ENCODE peak calls at places on chromosome 21, in ten cellular contexts. Y is psoas muscle; P is left ventricle myocardium inferior; F is uterus; O is CD8-positive, alpha-beta memory T cell; U is heart right ventricle; I is IMR-90; G is GM23248; V is mesendoderm; B is OCI-LY7. W is an unnamed sample.

GRCh38 chr21:23223882-23224281 is 2225.7 kb downstream of the NCAM2 start:
- DNase-seq in O (no peak), F (no peak), Y (no peak), U (no peak), V (peak), P (no peak), I (no peak), G (no peak), B (no peak), W (no peak)

GRCh38 chr21:43864806-43865470 is at the start of gene AGPAT3:
- DNase-seq in I (no peak), G (peak), P (peak), O (peak), B (peak), U (peak), Y (no peak), V (no peak), F (no peak), W (no peak)

GRCh38 chr21:27371688-27372331 is 404.9 kb upstream of the ADAMTS5 start:
- DNase-seq in V (peak), G (no peak), Y (no peak), B (no peak), U (no peak), O (no peak), P (no peak), I (peak), F (no peak), W (no peak)

GRCh38 chr21:31084689-31085088 is 46.4 kb upstream of the KRTAP19-8 start:
- DNase-seq in U (no peak), G (no peak), O (no peak), V (no peak), Y (no peak), B (no peak), F (no peak), I (no peak), P (no peak), W (no peak)

GRCh38 chr21:33931799-33932390 is 16.3 kb upstream of the ATP5PO start:
- DNase-seq in F (no peak), P (no peak), G (peak), O (no peak), V (no peak), U (no peak), B (no peak), I (no peak), Y (no peak), W (no peak)

GRCh38 chr21:39010629-39011404 is 172.4 kb downstream of the PSMG1 start:
- DNase-seq in P (no peak), O (no peak), G (no peak), Y (no peak), U (no peak), V (no peak), F (no peak), I (no peak), B (no peak), W (no peak)

GRCh38 chr21:14523234-14523633 is 22.9 kb downstream of the SAMSN1 start:
- DNase-seq in O (no peak), V (no peak), U (no peak), I (no peak), F (no peak), B (no peak), G (no peak), P (no peak), Y (no peak), W (no peak)

GRCh38 chr21:26070822-26071425 is 99.6 kb downstream of the APP start:
- DNase-seq in Y (no peak), U (no peak), G (peak), I (peak), F (peak), P (no peak), O (peak), B (peak), V (peak), W (no peak)

GRCh38 chr21:31156662-31157061 is 118.4 kb upstream of the KRTAP19-8 start:
- DNase-seq in I (no peak), V (no peak), O (no peak), U (no peak), P (no peak), B (no peak), Y (no peak), F (no peak), G (no peak), W (no peak)

GRCh38 chr21:31218830-31219608 is 125.0 kb downstream of the TIAM1 start:
- DNase-seq in F (peak), G (peak), U (peak), P (peak), B (no peak), Y (peak), O (no peak), I (peak), V (peak), W (no peak)

GRCh38 chr21:31372176-31372765 is 28.2 kb upstream of the TIAM1 start:
- DNase-seq in P (no peak), Y (no peak), B (no peak), I (no peak), G (peak), U (no peak), V (no peak), O (no peak), F (no peak), W (no peak)

GRCh38 chr21:32207096-32207716 is 71.6 kb downstream of the MIS18A start:
- DNase-seq in B (no peak), Y (no peak), V (no peak), P (no peak), F (no peak), I (no peak), G (no peak), U (no peak), O (no peak), W (no peak)

GRCh38 chr21:18023099-18023498 is 203.9 kb upstream of the C21orf91 start:
- DNase-seq in I (no peak), P (no peak), O (no peak), Y (no peak), G (no peak), B (no peak), V (peak), F (no peak), U (no peak), W (no peak)

GRCh38 chr21:26140185-26140584 is 30.4 kb downstream of the APP start:
- DNase-seq in P (peak), I (peak), F (peak), O (no peak), B (no peak), G (peak), U (peak), Y (peak), V (peak), W (no peak)

GRCh38 chr21:39885119-39885848 is 18.0 kb downstream of the PCP4 start:
- DNase-seq in Y (no peak), B (no peak), O (no peak), I (no peak), V (no peak), G (no peak), P (peak), U (peak), F (peak), W (peak)

GRCh38 chr21:27511241-27511640 is 544.4 kb upstream of the ADAMTS5 start:
- DNase-seq in F (no peak), G (no peak), I (no peak), O (no peak), B (no peak), Y (no peak), U (no peak), P (no peak), V (peak), W (no peak)

GRCh38 chr21:21000576-21001175 is 2.5 kb downstream of the NCAM2 start:
- DNase-seq in I (no peak), Y (no peak), P (no peak), B (no peak), O (no peak), G (no peak), V (no peak), F (no peak), U (no peak), W (no peak)

GRCh38 chr21:38968887-38969543 is 163.3 kb downstream of the ETS2 start:
- DNase-seq in F (no peak), Y (no peak), U (no peak), B (no peak), I (no peak), P (no peak), O (no peak), V (no peak), G (no peak), W (no peak)

GRCh38 chr21:31873696-31874599 is 1.1 kb downstream of the HUNK start:
- DNase-seq in I (peak), P (peak), Y (peak), G (peak), B (peak), O (peak), V (peak), U (peak), F (peak), W (peak)

GRCh38 chr21:27021046-27021445 is 54.2 kb upstream of the ADAMTS5 start:
- DNase-seq in U (no peak), F (no peak), G (peak), O (no peak), B (no peak), V (no peak), I (no peak), Y (no peak), P (no peak), W (no peak)

GRCh38 chr21:39531777-39532333 is 80.1 kb downstream of the SH3BGR start:
- DNase-seq in V (no peak), F (no peak), I (no peak), B (no peak), Y (no peak), P (no peak), O (no peak), U (no peak), G (no peak), W (no peak)

GRCh38 chr21:29904359-29905282 is 35.2 kb downstream of the GRIK1 start:
- DNase-seq in G (peak), I (no peak), B (no peak), V (peak), F (no peak), U (no peak), P (no peak), Y (no peak), O (no peak), W (no peak)

GRCh38 chr21:42068592-42068991 is 2.5 kb upstream of the UMODL1 start:
- DNase-seq in B (no peak), G (no peak), U (no peak), Y (peak), P (no peak), V (no peak), F (no peak), I (no peak), O (no peak), W (no peak)

GRCh38 chr21:42067531-42068255 is 3.4 kb upstream of the UMODL1 start:
- DNase-seq in F (no peak), B (no peak), O (no peak), U (no peak), P (no peak), V (peak), Y (peak), I (no peak), G (no peak), W (no peak)

GRCh38 chr21:42071146-42071737 is at the start of gene UMODL1:
- DNase-seq in P (no peak), B (no peak), O (no peak), U (no peak), F (no peak), V (no peak), G (no peak), Y (peak), I (no peak), W (no peak)

GRCh38 chr21:42068256-42068545 is 2.9 kb upstream of the UMODL1 start:
- DNase-seq in I (no peak), G (no peak), U (no peak), P (no peak), Y (peak), F (no peak), V (no peak), O (no peak), B (no peak), W (no peak)

DNA sequence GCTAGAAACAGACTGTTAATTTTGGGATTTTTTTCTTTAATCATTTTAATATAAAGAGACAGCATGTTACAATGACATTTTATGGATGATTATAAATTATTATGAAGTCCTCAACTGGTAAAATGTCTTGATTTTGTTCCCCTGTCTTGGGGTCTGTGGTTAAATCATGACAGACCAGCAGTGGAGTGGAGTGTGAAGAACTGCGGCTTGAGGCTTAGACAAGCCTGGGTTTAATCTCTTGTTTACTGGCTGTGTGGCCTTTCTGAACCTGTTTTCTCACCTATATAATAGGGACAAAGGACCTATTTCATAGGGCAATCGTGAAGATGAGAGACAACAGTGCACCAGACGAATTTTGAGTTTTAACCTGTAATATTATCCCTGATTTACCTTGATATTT is 1.8 kb upstream of the UMODL1 start:
- DNase-seq in P (no peak), I (no peak), G (no peak), V (no peak), F (no peak), B (no peak), O (no peak), U (no peak), Y (no peak), W (no peak)
- H3K27ac ChIP-seq in P (no peak), I (no peak), G (no peak), V (no peak), F (no peak), B (peak), O (no peak), U (no peak), Y (no peak), W (no peak)

GRCh38 chr21:36839123-36839522 is 127.3 kb downstream of the HLCS start:
- DNase-seq in B (no peak), I (peak), V (no peak), O (no peak), U (no peak), P (no peak), G (peak), F (no peak), Y (no peak), W (no peak)
- H3K27ac ChIP-seq in B (no peak), I (peak), V (no peak), O (no peak), U (no peak), P (no peak), G (no peak), F (no peak), Y (no peak), W (no peak)

GRCh38 chr21:46050651-46051378 is 47.1 kb upstream of the COL6A2 start:
- DNase-seq in I (no peak), B (no peak), P (no peak), Y (no peak), O (no peak), F (no peak), V (no peak), U (no peak), G (no peak), W (no peak)
- H3K27ac ChIP-seq in I (peak), B (no peak), P (no peak), Y (no peak), O (no peak), F (peak), V (no peak), U (peak), G (no peak), W (no peak)

GRCh38 chr21:41877901-41878830 is 978 bp downstream of the PRDM15 start:
- DNase-seq in B (peak), G (peak), U (no peak), V (peak), F (peak), Y (peak), P (no peak), I (peak), O (peak), W (no peak)

GRCh38 chr21:41876928-41877652 is 2.1 kb downstream of the PRDM15 start:
- DNase-seq in U (no peak), I (no peak), V (no peak), P (no peak), B (peak), Y (peak), O (no peak), G (no peak), F (no peak), W (no peak)

GRCh38 chr21:41879190-41879998 is at the start of gene PRDM15:
- DNase-seq in P (peak), I (peak), V (peak), O (peak), F (peak), Y (peak), U (peak), G (peak), B (peak), W (peak)

GRCh38 chr21:41880153-41880552 is 1.0 kb upstream of the PRDM15 start:
- DNase-seq in G (no peak), F (no peak), Y (no peak), U (no peak), I (no peak), V (no peak), O (no peak), B (no peak), P (no peak), W (no peak)

GRCh38 chr21:41878831-41879189 is 334 bp downstream of the PRDM15 start:
- DNase-seq in G (peak), I (peak), O (peak), V (peak), U (peak), B (peak), F (peak), Y (peak), P (peak), W (peak)
- H3K27ac ChIP-seq in G (peak), I (no peak), O (peak), V (no peak), U (peak), B (peak), F (peak), Y (no peak), P (peak), W (no peak)

DNA sequence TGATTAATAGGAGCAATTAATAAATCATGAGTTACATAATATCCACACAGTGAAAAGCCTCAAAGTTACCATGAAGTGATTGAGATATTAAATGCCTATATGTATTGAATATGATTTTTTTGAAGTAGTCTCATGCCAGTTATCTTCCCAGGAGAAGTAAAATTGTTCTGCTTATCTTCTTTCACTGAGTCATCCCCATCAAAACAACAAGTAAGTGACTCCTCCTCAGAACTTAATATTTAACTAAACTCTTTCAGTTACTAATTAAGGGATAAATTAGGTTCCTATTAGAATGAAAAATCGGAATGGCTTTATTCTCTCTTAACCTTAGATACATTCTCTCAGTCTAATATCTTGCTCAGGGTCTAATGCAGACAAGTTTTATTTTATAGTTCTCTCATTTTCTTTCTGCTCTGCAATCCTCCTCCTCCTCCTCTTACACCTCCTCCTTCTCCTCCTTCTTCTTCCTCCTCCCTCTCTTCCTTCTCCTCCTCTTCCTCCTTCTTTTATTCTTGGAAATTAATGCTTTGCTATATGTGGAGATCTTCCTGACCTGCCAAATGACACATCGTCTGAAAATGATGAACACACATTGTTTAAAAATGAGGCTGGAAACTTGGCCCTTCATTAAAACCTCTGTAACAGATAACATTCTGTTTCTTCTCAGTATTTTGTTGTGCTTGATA is 110.9 kb downstream of the RUNX1 start:
- DNase-seq in O (no peak), B (no peak), F (no peak), I (peak), U (no peak), Y (no peak), V (no peak), P (no peak), G (peak), W (no peak)
- H3K27ac ChIP-seq in O (no peak), B (no peak), F (no peak), I (no peak), U (no peak), Y (no peak), V (no peak), P (no peak), G (peak), W (no peak)

GRCh38 chr21:15775981-15776380 is 46.2 kb downstream of the USP25 start:
- DNase-seq in O (no peak), I (peak), V (no peak), G (peak), B (no peak), U (no peak), P (no peak), Y (no peak), F (no peak), W (no peak)
- H3K27ac ChIP-seq in O (no peak), I (no peak), V (no peak), G (peak), B (no peak), U (no peak), P (no peak), Y (no peak), F (no peak), W (no peak)

GRCh38 chr21:45086342-45086958 is 12.1 kb downstream of the ADARB1 start:
- DNase-seq in V (no peak), U (no peak), P (no peak), B (no peak), G (no peak), I (no peak), F (no peak), O (no peak), Y (no peak), W (no peak)
- H3K27ac ChIP-seq in V (no peak), U (no peak), P (no peak), B (no peak), G (no peak), I (no peak), F (no peak), O (no peak), Y (no peak), W (no peak)

DNA sequence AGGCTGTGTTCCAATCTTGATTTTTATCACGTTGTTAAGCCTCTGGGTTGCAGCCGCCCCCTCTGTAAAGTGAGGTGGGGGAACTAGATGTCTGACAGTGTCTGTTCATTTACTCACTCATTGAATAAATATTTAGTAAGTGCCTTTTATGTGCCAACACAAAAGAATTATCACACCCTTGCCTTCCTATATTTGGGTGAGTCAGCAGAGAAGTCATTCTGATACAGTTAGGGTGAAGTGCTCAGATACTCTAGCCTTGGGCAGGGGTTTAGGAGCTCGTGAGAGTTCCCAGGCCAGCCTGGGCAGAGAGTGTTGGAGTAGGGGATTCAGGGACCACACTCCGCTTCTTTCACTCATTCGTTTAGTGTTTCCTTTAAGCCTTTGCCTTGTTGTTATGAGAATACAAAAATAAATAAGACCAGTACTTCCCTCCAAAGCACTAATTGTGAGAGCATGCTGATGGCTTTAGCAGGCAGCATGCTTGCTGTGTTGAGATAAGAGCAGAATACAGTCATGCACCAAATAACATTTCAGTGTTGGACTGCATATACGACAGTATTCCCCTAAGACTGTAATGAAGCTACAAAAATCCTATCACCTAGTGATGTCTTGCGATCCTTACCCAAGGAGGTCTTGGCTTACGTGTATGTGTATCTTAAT is 83.9 kb downstream of the DYRK1A start:
- DNase-seq in O (no peak), P (no peak), Y (no peak), V (no peak), G (peak), U (no peak), I (peak), F (no peak), B (no peak), W (no peak)
- H3K27ac ChIP-seq in O (no peak), P (peak), Y (peak), V (no peak), G (peak), U (no peak), I (no peak), F (no peak), B (no peak), W (no peak)

GRCh38 chr21:28521932-28522826 is 470.5 kb downstream of the LTN1 start:
- DNase-seq in O (no peak), F (peak), Y (no peak), G (peak), U (no peak), I (peak), P (no peak), B (peak), V (peak), W (no peak)
- H3K27ac ChIP-seq in O (no peak), F (peak), Y (no peak), G (no peak), U (peak), I (peak), P (peak), B (no peak), V (no peak), W (no peak)

GRCh38 chr21:46117586-46118304 is 19.8 kb downstream of the COL6A2 start:
- DNase-seq in V (no peak), U (peak), I (no peak), O (no peak), B (no peak), Y (peak), G (no peak), F (peak), P (peak), W (no peak)
- H3K27ac ChIP-seq in V (no peak), U (no peak), I (no peak), O (no peak), B (no peak), Y (no peak), G (no peak), F (peak), P (no peak), W (no peak)

W was measured in substantia nigra.